ENCODE peak calls at places on chromosomes 6 and 20, in five cellular contexts. P is astrocyte of the cerebellum; U is activated CD4-positive, alpha-beta T cell treated with anti-CD3 and anti-CD28 coated beads, Interleukin-2, amount 10 ng/mL, durations not matched to agents 7 days and 5 days; Z is occipital lobe; M is esophagus squamous epithelium. N is an unnamed sample.
A peak's percentile ranks its signal among the peaks of the same experiment; 100 is the strongest.

GRCh38 chr6:25423358-25423757 is 144.2 kb downstream of the CARMIL1 start:
- DNase-seq in P (no peak), U (no peak), Z (no peak), M (no peak), N (peak; percentile 17)

GRCh38 chr6:126650931-126651330 is 311.0 kb downstream of the CENPW start:
- DNase-seq in P (peak; percentile 59), U (no peak), Z (no peak), M (no peak), N (no peak)

GRCh38 chr6:107116923-107117417 is 1.7 kb upstream of the BEND3 start:
- DNase-seq in P (no peak), U (no peak), Z (no peak), M (no peak), N (no peak)

GRCh38 chr20:9807176-9807575 is 31.7 kb downstream of the PAK5 start:
- DNase-seq in P (no peak), U (no peak), Z (no peak), M (no peak), N (no peak)

GRCh38 chr6:33925869-33926268 is 122.1 kb upstream of the MLN start:
- DNase-seq in P (no peak), U (no peak), Z (no peak), M (no peak), N (no peak)

GRCh38 chr6:28597217-28597835 is 71.6 kb downstream of the GPX5 start:
- DNase-seq in P (no peak), U (no peak), Z (no peak), M (no peak), N (peak; percentile 57)

GRCh38 chr6:85920782-85921181 is 278.1 kb upstream of the SYNCRIP start:
- DNase-seq in P (no peak), U (no peak), Z (peak; percentile 2), M (no peak), N (no peak)

GRCh38 chr6:37279366-37280134 is 21.6 kb upstream of the TMEM217 start:
- DNase-seq in P (no peak), U (no peak), Z (no peak), M (no peak), N (no peak)

N was measured in erythroblast.